ENCODE peak calls at places on chromosomes 3 and 15, in five cellular contexts. I is WTC11, E is K562, U is GM12878, S is HepG2. C is an unnamed sample.

GRCh38 chr15:93349146-93349545 is 260.1 kb upstream of the RGMA start:
- DNase-seq in I (no peak), E (no peak), U (no peak), S (no peak), C (no peak)

GRCh38 chr3:29385056-29385455 is 104.2 kb downstream of the RBMS3 start:
- DNase-seq in I (no peak), E (no peak), U (no peak), S (no peak), C (no peak)

GRCh38 chr3:143731776-143732175 is 116.5 kb downstream of the SLC9A9 start:
- DNase-seq in I (no peak), E (no peak), U (no peak), S (no peak), C (no peak)

GRCh38 chr3:157285966-157286365 is 126.0 kb upstream of the CCNL1 start:
- DNase-seq in I (no peak), E (no peak), U (no peak), S (no peak), C (no peak)

GRCh38 chr15:24772709-24773373 is 97.3 kb downstream of the NPAP1 start:
- DNase-seq in I (peak; percentile 84), E (peak; percentile 36), U (no peak), S (peak; percentile 67), C (peak; percentile 79)

GRCh38 chr3:9862391-9863235 is 17.4 kb downstream of the CIDEC start:
- DNase-seq in I (peak; percentile 74), E (peak; percentile 96), U (no peak), S (peak; percentile 74), C (peak; percentile 84)

GRCh38 chr3:105516972-105517371 is 150.3 kb downstream of the ALCAM start:
- DNase-seq in I (peak; percentile 13), E (peak; percentile 6), U (no peak), S (no peak), C (no peak)

GRCh38 chr3:39406368-39407258 is at the start of gene RPSA:
- DNase-seq in I (peak; percentile 96), E (peak; percentile 99), U (peak; percentile 93), S (peak; percentile 96), C (peak; percentile 93)

GRCh38 chr3:14222900-14223594 is 44.4 kb downstream of the LSM3 start:
- DNase-seq in I (no peak), E (peak; percentile 56), U (peak; percentile 17), S (no peak), C (no peak)

GRCh38 chr3:52041118-52041847 is 15.1 kb downstream of the DUSP7 start:
- DNase-seq in I (peak; percentile 41), E (no peak), U (no peak), S (peak; percentile 38), C (no peak)

GRCh38 chr15:72289597-72290325 is 17.4 kb upstream of the PARP6 start:
- DNase-seq in I (no peak), E (no peak), U (no peak), S (no peak), C (no peak)

GRCh38 chr15:57356636-57357035 is 19.7 kb upstream of the CGNL1 start:
- DNase-seq in I (no peak), E (no peak), U (no peak), S (peak; percentile 38), C (no peak)

GRCh38 chr3:127365383-127365782 is 77.5 kb upstream of the PRR20G start:
- DNase-seq in I (no peak), E (no peak), U (no peak), S (no peak), C (no peak)

GRCh38 chr15:28094732-28095521 is 4.2 kb downstream of the OCA2 start:
- DNase-seq in I (peak; percentile 44), E (no peak), U (no peak), S (no peak), C (peak; percentile 79)

GRCh38 chr3:123287962-123288302 is 86.2 kb downstream of the SEC22A start:
- DNase-seq in I (no peak), E (no peak), U (no peak), S (no peak), C (no peak)

GRCh38 chr3:151576524-151576923 is 115.7 kb upstream of the IGSF10 start:
- DNase-seq in I (no peak), E (no peak), U (no peak), S (no peak), C (no peak)

GRCh38 chr3:55191911-55192787 is 264.3 kb upstream of the LRTM1 start:
- DNase-seq in I (no peak), E (no peak), U (no peak), S (no peak), C (no peak)

GRCh38 chr3:22585504-22585903 is 617.6 kb upstream of the UBE2E2 start:
- DNase-seq in I (no peak), E (no peak), U (no peak), S (no peak), C (no peak)

GRCh38 chr3:139427283-139428060 is 38.0 kb upstream of the COPB2 start:
- DNase-seq in I (no peak), E (peak; percentile 72), U (peak; percentile 16), S (peak; percentile 74), C (no peak)

GRCh38 chr3:18425641-18426403 is 683 bp upstream of the SATB1 start:
- DNase-seq in I (peak; percentile 74), E (no peak), U (no peak), S (no peak), C (peak; percentile 78)

GRCh38 chr15:94305133-94305532 is 73.8 kb downstream of the MCTP2 start:
- DNase-seq in I (no peak), E (no peak), U (no peak), S (no peak), C (no peak)

GRCh38 chr3:52973806-52974205 is 72.1 kb downstream of the SFMBT1 start:
- DNase-seq in I (no peak), E (no peak), U (no peak), S (no peak), C (no peak)

GRCh38 chr3:23895181-23895580 is 21.6 kb downstream of the NKIRAS1 start:
- DNase-seq in I (no peak), E (no peak), U (no peak), S (no peak), C (no peak)

GRCh38 chr3:63607716-63608115 is 44.8 kb upstream of the SNTN start:
- DNase-seq in I (no peak), E (no peak), U (no peak), S (no peak), C (no peak)

GRCh38 chr3:150412599-150413069 is 4.5 kb downstream of the TSC22D2 start:
- DNase-seq in I (no peak), E (peak; percentile 64), U (no peak), S (peak; percentile 63), C (no peak)

GRCh38 chr3:17894434-17895060 is 152.1 kb upstream of the TBC1D5 start:
- DNase-seq in I (peak; percentile 75), E (peak; percentile 60), U (no peak), S (peak; percentile 5), C (peak; percentile 47)

GRCh38 chr15:77001351-77001750 is 6.4 kb downstream of the PSTPIP1 start:
- DNase-seq in I (no peak), E (no peak), U (no peak), S (no peak), C (no peak)

GRCh38 chr15:38414351-38414750 is 39.6 kb upstream of the FAM98B start:
- DNase-seq in I (peak; percentile 67), E (peak; percentile 68), U (no peak), S (peak; percentile 30), C (peak; percentile 38)

GRCh38 chr15:47422901-47423300 is 294.4 kb upstream of the SEMA6D start:
- DNase-seq in I (no peak), E (no peak), U (no peak), S (no peak), C (no peak)

GRCh38 chr3:134074001-134074789 is 44.5 kb upstream of the SLCO2A1 start:
- DNase-seq in I (no peak), E (no peak), U (no peak), S (no peak), C (no peak)

GRCh38 chr3:42874749-42875148 is 930 bp downstream of the CYP8B1 start:
- DNase-seq in I (no peak), E (no peak), U (no peak), S (no peak), C (no peak)

GRCh38 chr3:713225-713624 is 379.6 kb upstream of the CNTN6 start:
- DNase-seq in I (no peak), E (no peak), U (no peak), S (no peak), C (no peak)

GRCh38 chr15:34470091-34470490 is 32.5 kb upstream of the GOLGA8A start:
- DNase-seq in I (no peak), E (no peak), U (no peak), S (no peak), C (no peak)

GRCh38 chr3:39290255-39290654 is 10.4 kb upstream of the CX3CR1 start:
- DNase-seq in I (no peak), E (no peak), U (no peak), S (no peak), C (no peak)

GRCh38 chr3:99872633-99873254 is 55.1 kb downstream of the CMSS1 start:
- DNase-seq in I (no peak), E (peak; percentile 25), U (peak; percentile 50), S (no peak), C (no peak)

GRCh38 chr3:166177130-166177529 is 339.9 kb upstream of the BCHE start:
- DNase-seq in I (no peak), E (peak; percentile 12), U (no peak), S (no peak), C (no peak)

GRCh38 chr3:37386627-37387230 is 212.3 kb upstream of the LRRFIP2 start:
- DNase-seq in I (no peak), E (no peak), U (no peak), S (no peak), C (no peak)

GRCh38 chr15:75864213-75865059 is 21.2 kb downstream of the UBE2Q2 start:
- DNase-seq in I (no peak), E (no peak), U (no peak), S (no peak), C (no peak)

GRCh38 chr3:155712008-155712407 is 32.9 kb downstream of the PLCH1 start:
- DNase-seq in I (no peak), E (no peak), U (peak; percentile 21), S (no peak), C (no peak)

GRCh38 chr3:71022552-71023335 is 560.8 kb downstream of the FOXP1 start:
- DNase-seq in I (peak; percentile 43), E (no peak), U (no peak), S (peak; percentile 23), C (peak; percentile 52)
- TF ChIP-seq CTCF in I (no peak), E (peak; percentile 9), U (no peak), S (peak; percentile 54), C (no peak)

GRCh38 chr3:80553211-80553610 is 785.4 kb upstream of the ROBO1 start:
- DNase-seq in I (no peak), E (no peak), U (no peak), S (no peak), C (no peak)

GRCh38 chr3:80554304-80554703 is 786.5 kb upstream of the ROBO1 start:
- DNase-seq in I (no peak), E (no peak), U (no peak), S (no peak), C (no peak)

GRCh38 chr3:80559701-80560100 is 791.9 kb upstream of the ROBO1 start:
- DNase-seq in I (no peak), E (no peak), U (no peak), S (peak; percentile 3), C (no peak)

GRCh38 chr3:80556728-80557127 is 788.9 kb upstream of the ROBO1 start:
- DNase-seq in I (no peak), E (no peak), U (no peak), S (no peak), C (no peak)
- TF ChIP-seq ATF2 in I (no peak), E (no peak), U (no peak), S (no peak), C (no peak)

GRCh38 chr15:101250931-101251829 is 668 bp downstream of the CHSY1 start:
- DNase-seq in I (peak; percentile 61), E (peak; percentile 34), U (no peak), S (no peak), C (no peak)
- TF ChIP-seq CTCF in I (no peak), E (no peak), U (no peak), S (no peak), C (no peak)

GRCh38 chr3:182445576-182445975 is 347.7 kb upstream of the ATP11B start:
- DNase-seq in I (no peak), E (no peak), U (no peak), S (no peak), C (no peak)
- TF ChIP-seq ATF2 in I (no peak), E (no peak), U (no peak), S (no peak), C (no peak)